ENCODE peak calls at places on chromosomes 11 and 22, in nine cellular contexts. W is right cardiac atrium, T is body of pancreas, F is RWPE2, V is right lobe of liver, P is Panc1, A is left lung, E is lower lobe of right lung, B is upper lobe of right lung. D is an unnamed sample.

GRCh38 chr22:49676783-49677494 is 150.7 kb downstream of the BRD1 start:
- ATAC-seq in W (peak), T (no peak), F (no peak), V (peak), P (no peak), A (no peak), E (peak), B (peak), D (no peak)

GRCh38 chr11:113192121-113192925 is 122.1 kb upstream of the TTC12 start:
- ATAC-seq in W (no peak), T (no peak), F (no peak), V (no peak), P (no peak), A (no peak), E (no peak), B (no peak), D (no peak)

GRCh38 chr11:57417056-57417455 is 9.9 kb downstream of the SLC43A3 start:
- ATAC-seq in W (no peak), T (peak), F (no peak), V (no peak), P (no peak), A (peak), E (peak), B (peak), D (peak)

GRCh38 chr11:16986434-16987204 is 27.6 kb downstream of the PLEKHA7 start:
- ATAC-seq in W (peak), T (peak), F (peak), V (peak), P (peak), A (peak), E (peak), B (peak), D (no peak)

GRCh38 chr11:60762851-60763691 is 6.4 kb downstream of the MS4A15 start:
- ATAC-seq in W (no peak), T (peak), F (peak), V (no peak), P (no peak), A (peak), E (peak), B (peak), D (no peak)

GRCh38 chr11:113104390-113105251 is 143.4 kb downstream of the NCAM1 start:
- ATAC-seq in W (peak), T (no peak), F (no peak), V (no peak), P (no peak), A (no peak), E (no peak), B (no peak), D (no peak)

GRCh38 chr22:24115247-24116207 is 65.8 kb upstream of the SUSD2 start:
- ATAC-seq in W (no peak), T (no peak), F (no peak), V (no peak), P (no peak), A (no peak), E (no peak), B (no peak), D (no peak)

GRCh38 chr11:46435679-46436078 is 44.1 kb upstream of the CHRM4 start:
- ATAC-seq in W (peak), T (no peak), F (no peak), V (no peak), P (no peak), A (no peak), E (peak), B (peak), D (no peak)

GRCh38 chr11:7844986-7845385 is 48.2 kb upstream of the OR5P2 start:
- ATAC-seq in W (no peak), T (no peak), F (no peak), V (no peak), P (no peak), A (no peak), E (no peak), B (no peak), D (no peak)

GRCh38 chr22:42799462-42800405 is 57.3 kb downstream of the ARFGAP3 start:
- ATAC-seq in W (no peak), T (no peak), F (no peak), V (no peak), P (no peak), A (no peak), E (no peak), B (no peak), D (no peak)

GRCh38 chr11:64861227-64861970 is 16.9 kb upstream of the CDC42BPG start:
- ATAC-seq in W (no peak), T (no peak), F (no peak), V (no peak), P (no peak), A (no peak), E (no peak), B (peak), D (no peak)

GRCh38 chr11:105071060-105071732 is 26.1 kb upstream of the CARD16 start:
- ATAC-seq in W (no peak), T (no peak), F (no peak), V (no peak), P (no peak), A (peak), E (peak), B (peak), D (no peak)

GRCh38 chr11:60835472-60835871 is 6.4 kb upstream of the CCDC86 start:
- ATAC-seq in W (no peak), T (no peak), F (no peak), V (peak), P (no peak), A (peak), E (peak), B (peak), D (no peak)

GRCh38 chr11:117171007-117171647 is 7.4 kb upstream of the SIDT2 start:
- ATAC-seq in W (peak), T (no peak), F (no peak), V (no peak), P (no peak), A (no peak), E (no peak), B (no peak), D (no peak)
- H3K4me3 ChIP-seq in W (no peak), T (no peak), F (no peak), V (no peak), P (no peak), A (no peak), E (no peak), B (no peak), D (no peak)

GRCh38 chr11:71949034-71949433 is 20.2 kb downstream of the RNF121 start:
- ATAC-seq in W (peak), T (peak), F (no peak), V (no peak), P (no peak), A (no peak), E (no peak), B (no peak), D (no peak)

GRCh38 chr11:71951741-71952310 is 23.0 kb downstream of the RNF121 start:
- ATAC-seq in W (no peak), T (no peak), F (no peak), V (no peak), P (no peak), A (no peak), E (no peak), B (no peak), D (no peak)

GRCh38 chr11:71947498-71947897 is 18.7 kb downstream of the RNF121 start:
- ATAC-seq in W (no peak), T (no peak), F (no peak), V (peak), P (no peak), A (no peak), E (no peak), B (no peak), D (no peak)

GRCh38 chr11:71946144-71946571 is 17.3 kb downstream of the RNF121 start:
- ATAC-seq in W (no peak), T (no peak), F (peak), V (no peak), P (peak), A (peak), E (no peak), B (no peak), D (no peak)

GRCh38 chr11:71948314-71949027 is 19.6 kb downstream of the RNF121 start:
- ATAC-seq in W (peak), T (peak), F (no peak), V (peak), P (no peak), A (no peak), E (no peak), B (peak), D (no peak)
- H3K4me3 ChIP-seq in W (no peak), T (no peak), F (no peak), V (no peak), P (no peak), A (no peak), E (no peak), B (no peak), D (no peak)

GRCh38 chr11:68354181-68354872 is 41.9 kb downstream of the LRP5 start:
- ATAC-seq in W (peak), T (peak), F (peak), V (peak), P (peak), A (peak), E (peak), B (peak), D (peak)
- H3K4me3 ChIP-seq in W (no peak), T (no peak), F (no peak), V (no peak), P (peak), A (no peak), E (no peak), B (no peak), D (peak)

GRCh38 chr11:79437274-79437980 is 3.4 kb downstream of the TENM4 start:
- ATAC-seq in W (peak), T (peak), F (peak), V (peak), P (peak), A (peak), E (peak), B (peak), D (peak)
- H3K4me3 ChIP-seq in W (peak), T (no peak), F (peak), V (peak), P (peak), A (peak), E (peak), B (peak), D (peak)

DNA sequence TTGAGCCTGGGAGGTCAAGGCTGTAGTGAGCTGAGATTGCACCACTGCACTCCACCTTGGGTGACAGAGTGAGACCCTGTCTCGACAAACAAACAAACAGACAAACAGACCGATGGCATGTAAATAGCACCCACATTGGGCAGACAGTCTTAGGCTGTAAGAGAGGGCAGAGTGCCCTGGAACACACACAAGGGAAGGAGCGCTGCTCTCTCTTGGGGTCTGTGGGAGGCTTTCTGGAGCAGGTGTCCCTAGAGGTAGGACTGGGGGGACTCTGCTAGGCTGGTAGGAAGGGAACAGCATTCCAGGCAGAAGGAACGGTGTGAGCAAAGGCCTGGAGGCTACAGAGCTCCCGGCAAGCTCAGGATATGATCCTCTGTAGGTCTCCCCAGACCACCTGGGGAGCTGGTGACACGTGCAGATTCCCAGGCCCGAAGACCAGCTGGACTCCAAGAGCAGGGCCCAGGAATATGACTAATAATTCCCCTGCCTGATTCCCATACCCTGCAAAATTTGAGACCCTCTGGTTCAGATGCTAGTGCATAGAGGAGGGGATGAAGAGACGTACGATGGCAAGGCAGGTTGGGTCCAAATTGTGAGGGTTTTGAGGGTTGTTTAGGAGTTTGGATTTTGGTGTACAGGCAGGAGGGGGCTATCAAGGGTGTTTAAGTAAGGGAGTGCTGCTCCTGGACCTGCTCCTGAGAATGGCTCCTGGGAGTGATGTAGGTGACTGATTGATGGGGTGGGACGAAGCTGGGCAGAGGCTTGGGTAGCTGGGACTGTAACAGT is 11.6 kb downstream of the SMIM38 start:
- ATAC-seq in W (peak), T (no peak), F (no peak), V (no peak), P (peak), A (no peak), E (no peak), B (no peak), D (no peak)
- H3K4me3 ChIP-seq in W (no peak), T (no peak), F (no peak), V (no peak), P (no peak), A (no peak), E (no peak), B (no peak), D (no peak)

D was measured in gastroesophageal sphincter.